ENCODE peak calls at places on chromosomes 12 and 14, in five cellular contexts. E is IMR-90; V is AG10803; R is prostate gland; K is CD8-positive, alpha-beta T cell. O is an unnamed sample.

GRCh38 chr14:94598816-94599655 is 13.2 kb upstream of the SERPINA3 start:
- DNase-seq in E (peak), V (peak), R (peak), K (no peak), O (peak)

GRCh38 chr12:27541031-27541719 is 17.2 kb downstream of the PPFIBP1 start:
- DNase-seq in E (no peak), V (no peak), R (no peak), K (no peak), O (peak)

GRCh38 chr14:87409401-87409800 is 583.6 kb downstream of the GALC start:
- DNase-seq in E (peak), V (no peak), R (no peak), K (no peak), O (peak)

GRCh38 chr14:102086346-102086971 is 385 bp downstream of the HSP90AA1 start:
- DNase-seq in E (peak), V (peak), R (peak), K (peak), O (peak)

GRCh38 chr14:22113401-22113800 is 439.8 kb upstream of the OR4E1 start:
- DNase-seq in E (no peak), V (no peak), R (no peak), K (no peak), O (no peak)

GRCh38 chr12:7837366-7837765 is 35.3 kb downstream of the SLC2A14 start:
- DNase-seq in E (no peak), V (no peak), R (no peak), K (no peak), O (no peak)

GRCh38 chr12:55400229-55400628 is at the start of gene OR6C65:
- DNase-seq in E (no peak), V (no peak), R (no peak), K (no peak), O (no peak)

GRCh38 chr12:76018111-76018510 is 13.5 kb downstream of the PHLDA1 start:
- DNase-seq in E (peak), V (peak), R (no peak), K (no peak), O (no peak)

GRCh38 chr12:10247659-10248058 is 35.0 kb downstream of the GABARAPL1 start:
- DNase-seq in E (no peak), V (no peak), R (no peak), K (no peak), O (no peak)

GRCh38 chr14:23569443-23570151 is 2.0 kb upstream of the AP1G2 start:
- DNase-seq in E (no peak), V (no peak), R (no peak), K (no peak), O (peak)

GRCh38 chr12:2453076-2453806 is 341.5 kb upstream of the FKBP4 start:
- DNase-seq in E (no peak), V (peak), R (no peak), K (no peak), O (no peak)

GRCh38 chr12:48033451-48033850 is 29.2 kb upstream of the COL2A1 start:
- DNase-seq in E (no peak), V (no peak), R (no peak), K (no peak), O (no peak)

GRCh38 chr14:77037886-77038511 is 9.5 kb upstream of the IRF2BPL start:
- DNase-seq in E (no peak), V (no peak), R (no peak), K (peak), O (no peak)

GRCh38 chr14:53331247-53331646 is 178.1 kb upstream of the DDHD1 start:
- DNase-seq in E (peak), V (peak), R (no peak), K (no peak), O (peak)

GRCh38 chr14:61364243-61364642 is 42.9 kb downstream of the PRKCH start:
- DNase-seq in E (no peak), V (no peak), R (no peak), K (no peak), O (no peak)

GRCh38 chr12:59040651-59041050 is 120.3 kb upstream of the LRIG3 start:
- DNase-seq in E (peak), V (peak), R (no peak), K (no peak), O (peak)

GRCh38 chr12:120466560-120467315 is 2.8 kb downstream of the SRSF9 start:
- DNase-seq in E (peak), V (peak), R (peak), K (peak), O (peak)

GRCh38 chr12:57743769-57744168 is 1.1 kb upstream of the TSPAN31 start:
- DNase-seq in E (no peak), V (no peak), R (no peak), K (no peak), O (no peak)

GRCh38 chr12:124837958-124838803 is 25.5 kb downstream of the SCARB1 start:
- DNase-seq in E (peak), V (peak), R (peak), K (no peak), O (peak)

GRCh38 chr12:116306536-116306935 is 29.0 kb upstream of the MED13L start:
- DNase-seq in E (no peak), V (no peak), R (no peak), K (no peak), O (no peak)

GRCh38 chr14:22122227-22123187 is 448.9 kb upstream of the OR4E1 start:
- DNase-seq in E (peak), V (no peak), R (no peak), K (no peak), O (peak)

GRCh38 chr12:115891551-115891950 is 385.9 kb downstream of the MED13L start:
- DNase-seq in E (no peak), V (no peak), R (no peak), K (no peak), O (no peak)

GRCh38 chr14:75934998-75935628 is 46.7 kb downstream of the TGFB3 start:
- DNase-seq in E (no peak), V (no peak), R (no peak), K (no peak), O (no peak)

GRCh38 chr12:31301311-31301710 is 24.6 kb downstream of the SINHCAF start:
- DNase-seq in E (no peak), V (no peak), R (no peak), K (no peak), O (no peak)

GRCh38 chr12:92654929-92655328 is 47.9 kb upstream of the PLEKHG7 start:
- DNase-seq in E (peak), V (peak), R (no peak), K (no peak), O (peak)

GRCh38 chr14:61573748-61574513 is 121.4 kb upstream of the HIF1A start:
- DNase-seq in E (peak), V (peak), R (no peak), K (no peak), O (peak)

GRCh38 chr12:59007620-59008019 is 87.3 kb upstream of the LRIG3 start:
- DNase-seq in E (peak), V (no peak), R (no peak), K (no peak), O (peak)

GRCh38 chr12:29754235-29755189 is 29.2 kb downstream of the TMTC1 start:
- DNase-seq in E (no peak), V (no peak), R (peak), K (no peak), O (no peak)

GRCh38 chr12:69600804-69601203 is 9.9 kb downstream of the LRRC10 start:
- DNase-seq in E (no peak), V (no peak), R (no peak), K (no peak), O (no peak)

GRCh38 chr14:77613207-77613606 is 3.2 kb downstream of the SPTLC2 start:
- DNase-seq in E (no peak), V (peak), R (no peak), K (no peak), O (peak)

GRCh38 chr12:64160718-64161060 is 61.4 kb downstream of the KICS2 start:
- DNase-seq in E (peak), V (peak), R (no peak), K (no peak), O (peak)

GRCh38 chr12:109134186-109134917 is 18.0 kb downstream of the ACACB start:
- DNase-seq in E (no peak), V (peak), R (no peak), K (no peak), O (peak)

GRCh38 chr12:67068773-67069450 is 200.2 kb upstream of the CAND1 start:
- DNase-seq in E (peak), V (peak), R (peak), K (peak), O (peak)

GRCh38 chr14:97073622-97074021 is 276.4 kb downstream of the VRK1 start:
- DNase-seq in E (no peak), V (no peak), R (no peak), K (no peak), O (no peak)

GRCh38 chr12:58920102-58920955 is at the start of gene LRIG3:
- DNase-seq in E (peak), V (peak), R (peak), K (no peak), O (peak)

GRCh38 chr12:442235-442884 is 17.4 kb upstream of the B4GALNT3 start:
- DNase-seq in E (peak), V (peak), R (peak), K (peak), O (peak)

GRCh38 chr14:97490521-97491070 is 693.4 kb downstream of the VRK1 start:
- DNase-seq in E (no peak), V (no peak), R (no peak), K (no peak), O (no peak)

GRCh38 chr14:51087024-51087423 is 7.9 kb downstream of the TRIM9 start:
- DNase-seq in E (no peak), V (no peak), R (no peak), K (no peak), O (peak)

GRCh38 chr12:130463259-130463658 is 125.6 kb downstream of the PIWIL1 start:
- DNase-seq in E (no peak), V (no peak), R (no peak), K (no peak), O (no peak)

DNA sequence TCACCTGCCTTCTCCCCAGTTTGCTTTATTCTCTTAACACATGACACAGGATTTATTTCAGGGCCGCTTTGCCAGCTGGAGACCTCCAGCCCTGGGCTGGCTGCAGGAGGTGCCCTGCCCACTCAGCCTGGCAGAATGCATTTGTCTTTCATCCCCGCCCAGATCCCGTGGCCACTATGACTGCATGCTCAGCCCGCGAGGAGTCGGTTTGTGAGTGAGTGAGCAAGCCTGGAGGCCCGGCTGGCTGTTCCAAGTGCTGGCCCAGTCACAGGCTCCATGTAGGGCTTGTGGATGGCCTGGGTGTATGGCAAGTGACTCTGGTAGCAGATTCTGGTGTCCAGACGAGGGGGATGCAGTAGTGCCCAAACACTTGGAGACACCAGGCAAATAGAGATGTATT is 2.1 kb downstream of the TDP1 start:
- DNase-seq in E (no peak), V (no peak), R (no peak), K (no peak), O (peak)
- H3K4me3 ChIP-seq in E (no peak), V (no peak), R (no peak), K (no peak), O (no peak)

GRCh38 chr14:35046751-35047536 is 872 bp downstream of the FAM177A1 start:
- DNase-seq in E (peak), V (no peak), R (peak), K (no peak), O (peak)

GRCh38 chr14:35044939-35045797 is 904 bp upstream of the FAM177A1 start:
- DNase-seq in E (peak), V (peak), R (no peak), K (no peak), O (peak)

GRCh38 chr14:35047961-35048513 is 2.0 kb downstream of the FAM177A1 start:
- DNase-seq in E (no peak), V (no peak), R (no peak), K (no peak), O (no peak)

GRCh38 chr14:35045798-35046047 is 349 bp upstream of the FAM177A1 start:
- DNase-seq in E (no peak), V (no peak), R (no peak), K (no peak), O (no peak)

GRCh38 chr14:35046048-35046750 is at the start of gene FAM177A1:
- DNase-seq in E (peak), V (peak), R (peak), K (peak), O (peak)
- TF ChIP-seq CTCF in E (no peak), V (no peak), R (no peak), K (no peak), O (peak)

GRCh38 chr14:99944241-99944651 is 121.0 kb upstream of the EVL start:
- DNase-seq in E (no peak), V (no peak), R (no peak), K (no peak), O (no peak)

GRCh38 chr14:99945732-99946651 is 119.2 kb upstream of the EVL start:
- DNase-seq in E (peak), V (no peak), R (no peak), K (no peak), O (peak)

GRCh38 chr14:99947695-99948094 is 117.5 kb upstream of the EVL start:
- DNase-seq in E (no peak), V (peak), R (no peak), K (no peak), O (peak)

GRCh38 chr14:99943620-99944019 is 121.6 kb upstream of the EVL start:
- DNase-seq in E (no peak), V (no peak), R (no peak), K (no peak), O (no peak)

GRCh38 chr14:99946652-99947489 is 118.4 kb upstream of the EVL start:
- DNase-seq in E (no peak), V (no peak), R (no peak), K (peak), O (peak)
- H3K4me3 ChIP-seq in E (no peak), V (no peak), R (no peak), K (peak), O (no peak)

DNA sequence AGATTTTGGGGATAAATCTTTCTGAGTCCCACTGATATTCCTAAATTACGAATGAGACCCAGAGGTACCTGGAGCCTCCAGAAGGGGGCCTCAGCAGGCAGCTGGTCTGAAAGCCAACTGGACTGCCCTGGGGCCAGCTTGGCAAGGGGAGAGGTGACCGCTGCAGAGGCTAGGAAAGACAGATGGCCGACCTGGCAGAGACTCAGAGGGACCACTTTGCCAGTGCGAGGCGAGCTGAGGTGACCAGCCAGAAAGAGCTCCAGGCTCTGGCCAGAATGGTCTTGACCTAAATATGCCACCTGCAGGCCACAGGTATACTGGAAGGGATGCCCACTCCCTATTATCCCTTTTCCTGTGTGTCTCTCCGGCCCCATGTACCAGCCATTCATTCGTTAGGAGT is 256.8 kb upstream of the GARIN6 start:
- DNase-seq in E (no peak), V (no peak), R (no peak), K (no peak), O (no peak)
- TF ChIP-seq CTCF in E (peak), V (peak), R (peak), K (no peak), O (peak)

GRCh38 chr12:14892726-14893442 is 7.2 kb upstream of the MGP start:
- DNase-seq in E (peak), V (no peak), R (no peak), K (no peak), O (no peak)

GRCh38 chr12:14896477-14897184 is 11.0 kb upstream of the MGP start:
- DNase-seq in E (peak), V (peak), R (no peak), K (no peak), O (peak)

DNA sequence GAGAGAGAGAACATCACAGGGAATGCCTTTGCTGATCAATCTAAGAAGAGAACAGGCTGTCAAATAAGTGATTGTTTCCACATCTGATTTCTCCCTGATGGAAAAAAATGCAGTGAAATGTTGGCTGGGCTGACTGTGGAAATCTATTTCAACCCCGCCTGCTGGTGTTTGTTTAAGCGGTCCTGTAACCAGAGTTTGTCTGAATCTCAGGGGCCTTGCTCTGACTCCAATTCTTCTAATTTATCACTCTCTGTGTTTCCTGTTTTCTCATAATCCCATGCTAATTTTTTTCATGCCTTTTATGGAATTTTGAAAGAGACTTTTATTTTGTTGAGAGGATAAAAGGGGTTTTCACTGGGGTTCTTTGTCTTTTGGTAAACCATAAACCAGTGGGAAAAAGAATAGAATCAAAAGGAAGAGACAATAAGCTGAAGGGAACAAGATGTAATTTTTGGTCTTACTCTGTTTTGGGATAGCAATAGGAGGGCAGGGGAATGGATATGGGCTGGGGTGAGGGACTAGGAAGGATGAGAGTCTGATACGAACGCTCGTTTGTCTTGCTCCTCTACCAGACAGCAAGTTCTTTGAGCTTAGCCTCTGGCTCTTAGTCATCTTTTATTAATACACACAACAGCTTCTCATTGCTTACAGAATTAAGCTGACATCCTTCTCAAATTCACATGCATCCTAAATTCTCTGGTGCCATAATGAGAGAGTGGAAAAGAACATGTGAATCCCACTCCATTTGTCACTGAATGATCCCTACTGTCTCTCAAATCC is 8.0 kb upstream of the MGP start:
- DNase-seq in E (peak), V (no peak), R (no peak), K (no peak), O (no peak)
- H3K4me3 ChIP-seq in E (no peak), V (no peak), R (no peak), K (no peak), O (no peak)

DNA sequence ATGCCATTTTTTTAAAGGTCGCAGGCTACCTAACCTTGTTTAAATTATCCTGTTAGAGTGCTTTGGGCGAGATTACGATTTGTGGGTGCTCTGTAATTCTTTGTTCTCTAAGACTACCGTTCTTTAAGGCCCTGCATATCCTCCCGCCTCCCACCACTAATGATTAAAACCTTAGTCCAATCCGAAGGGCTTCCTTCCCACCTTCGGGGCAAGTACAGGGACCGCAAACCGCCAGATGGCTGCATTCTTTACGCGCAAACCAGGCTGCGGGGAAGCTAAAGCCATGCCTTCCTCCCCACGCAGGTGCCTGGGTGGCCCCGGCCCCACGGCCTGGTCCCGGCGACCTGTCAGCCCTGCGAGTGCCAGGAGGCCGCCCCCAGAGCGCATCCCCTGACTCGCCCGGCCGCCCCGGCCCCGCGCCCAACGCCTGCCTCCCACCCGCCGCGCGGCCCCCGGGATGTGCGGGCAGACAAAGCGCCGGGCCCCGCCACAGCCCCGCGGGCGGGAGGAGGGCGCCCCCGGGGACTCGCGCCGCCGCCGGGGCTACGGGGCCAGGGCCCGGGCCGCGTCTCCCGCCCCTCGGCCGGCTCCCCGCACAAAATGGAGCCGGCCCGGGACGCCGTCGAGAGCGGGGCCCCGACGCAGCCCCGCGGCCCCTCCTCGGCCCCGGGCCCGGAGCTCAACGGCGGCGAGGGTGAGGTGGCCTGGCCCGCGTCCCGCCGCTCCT is 672 bp downstream of the NFYB start:
- DNase-seq in E (peak), V (peak), R (peak), K (peak), O (peak)
- TF ChIP-seq CTCF in E (no peak), V (no peak), R (no peak), K (no peak), O (no peak)